ENCODE peak calls at places on chromosomes 1 and 21, in five cellular contexts. R, T, N, K and I are unnamed samples.

GRCh38 chr1:233433436-233434213 is 106.1 kb downstream of the MAP3K21 start:
- DNase-seq in K (no peak), N (no peak), R (no peak), T (no peak), I (no peak)

GRCh38 chr1:2174348-2175054 is 20.1 kb downstream of the FAAP20 start:
- DNase-seq in N (peak; percentile 29), T (no peak), K (peak; percentile 73), R (peak; percentile 92), I (peak; percentile 26)

GRCh38 chr1:39462074-39462473 is 29.4 kb upstream of the BMP8A start:
- DNase-seq in T (no peak), R (peak; percentile 47), K (no peak), N (no peak), I (no peak)

GRCh38 chr1:111541721-111542120 is 38.3 kb upstream of the ADORA3 start:
- DNase-seq in T (no peak), R (peak; percentile 36), K (no peak), N (no peak), I (no peak)

GRCh38 chr21:31900121-31900895 is 27.5 kb downstream of the HUNK start:
- DNase-seq in T (no peak), N (no peak), K (no peak), R (no peak), I (no peak)

GRCh38 chr1:93967276-93967675 is 58.0 kb upstream of the GCLM start:
- DNase-seq in T (no peak), K (no peak), N (no peak), R (no peak), I (no peak)

GRCh38 chr1:33092438-33092837 is 11.5 kb downstream of the AZIN2 start:
- DNase-seq in K (no peak), T (no peak), R (no peak), N (no peak), I (no peak)

GRCh38 chr1:212899845-212900244 is 41.8 kb downstream of the FLVCR1 start:
- DNase-seq in R (no peak), T (no peak), N (no peak), K (no peak), I (no peak)

GRCh38 chr1:81437649-81438048 is 363.1 kb upstream of the ADGRL2 start:
- DNase-seq in T (no peak), K (no peak), R (no peak), N (no peak), I (no peak)

GRCh38 chr1:29424266-29424665 is 187.9 kb downstream of the PTPRU start:
- DNase-seq in R (no peak), N (no peak), K (no peak), T (no peak), I (no peak)

GRCh38 chr1:10057744-10058294 is 25.1 kb downstream of the UBE4B start:
- DNase-seq in N (no peak), T (no peak), R (no peak), K (no peak), I (no peak)

GRCh38 chr21:16608209-16608830 is 878.5 kb downstream of the USP25 start:
- DNase-seq in T (no peak), R (no peak), N (no peak), K (no peak), I (no peak)

GRCh38 chr1:237383825-237384612 is 342.0 kb downstream of the RYR2 start:
- DNase-seq in T (no peak), N (no peak), K (no peak), R (peak; percentile 9), I (no peak)

GRCh38 chr1:176847052-176847451 is 317.5 kb downstream of the ASTN1 start:
- DNase-seq in T (no peak), N (no peak), K (no peak), R (no peak), I (no peak)

GRCh38 chr1:23394664-23395063 is 25.0 kb upstream of the ZNF436 start:
- DNase-seq in K (peak; percentile 92), R (peak; percentile 82), N (no peak), T (peak; percentile 67), I (no peak)

GRCh38 chr1:56968878-56969495 is 3.2 kb upstream of the C8B start:
- DNase-seq in R (no peak), T (no peak), N (no peak), K (no peak), I (no peak)

GRCh38 chr1:225850370-225850769 is 31.8 kb downstream of the TMEM63A start:
- DNase-seq in R (no peak), T (no peak), N (no peak), K (no peak), I (no peak)

GRCh38 chr1:14740016-14740415 is 141.5 kb downstream of the KAZN start:
- DNase-seq in N (no peak), K (no peak), T (no peak), R (no peak), I (no peak)

GRCh38 chr1:39196244-39197215 is 8.0 kb upstream of the MACF1 start:
- DNase-seq in T (no peak), K (no peak), N (peak; percentile 57), R (no peak), I (peak; percentile 90)

GRCh38 chr1:241639040-241639652 is 1.0 kb downstream of the CHML start:
- DNase-seq in T (no peak), N (no peak), K (no peak), R (no peak), I (peak; percentile 21)

GRCh38 chr1:11428789-11429188 is 50.2 kb upstream of the DISP3 start:
- DNase-seq in T (no peak), N (no peak), K (no peak), R (no peak), I (no peak)

GRCh38 chr1:53188099-53188498 is 8.5 kb upstream of the CPT2 start:
- DNase-seq in T (no peak), R (no peak), K (no peak), N (no peak), I (no peak)

GRCh38 chr1:158019177-158019868 is 25.9 kb downstream of the KIRREL1 start:
- DNase-seq in N (no peak), T (peak; percentile 75), K (peak; percentile 70), R (peak; percentile 78), I (no peak)

GRCh38 chr1:3908886-3909517 is 8.9 kb upstream of the C1orf174 start:
- DNase-seq in K (no peak), T (no peak), R (no peak), N (no peak), I (no peak)

GRCh38 chr1:114390960-114391359 is 120.0 kb downstream of the TRIM33 start:
- DNase-seq in N (no peak), R (no peak), T (no peak), K (no peak), I (no peak)

GRCh38 chr1:9281071-9281827 is 11.4 kb upstream of the SPSB1 start:
- DNase-seq in N (no peak), T (no peak), R (no peak), K (no peak), I (no peak)

GRCh38 chr1:23343246-23344110 is 606 bp downstream of the HNRNPR start:
- DNase-seq in T (no peak), K (no peak), N (peak; percentile 8), R (peak; percentile 46), I (peak; percentile 19)

GRCh38 chr21:37159053-37159776 is 86.2 kb downstream of the TTC3 start:
- DNase-seq in R (no peak), T (no peak), N (no peak), K (no peak), I (no peak)

GRCh38 chr1:95033843-95034242 is 38.9 kb downstream of the ALG14 start:
- DNase-seq in R (no peak), K (no peak), T (no peak), N (no peak), I (no peak)